ENCODE peak calls at places on chromosomes 11 and 22, in six cellular contexts. One of them, this sample, is unnamed.

GRCh38 chr22:35175392-35175791 is 81.9 kb upstream of the HMGXB4 start:
- DNase-seq in amygdala: no peak
- DNase-seq in heart left ventricle: no peak
- DNase-seq in activated T-cell treated with anti-CD3 and anti-CD28 coated beads, Interleukin-2, amount 50 U/mL, for 24 hours: no peak
- DNase-seq in spleen: no peak
- DNase-seq in nucleus accumbens: no peak
- DNase-seq in this sample: no peak

GRCh38 chr22:46064966-46065666 is 85.2 kb upstream of the PPARA start:
- DNase-seq in spleen: no peak
- DNase-seq in nucleus accumbens: no peak
- DNase-seq in amygdala: no peak
- DNase-seq in heart left ventricle: peak
- DNase-seq in activated T-cell treated with anti-CD3 and anti-CD28 coated beads, Interleukin-2, amount 50 U/mL, for 24 hours: no peak
- DNase-seq in this sample: no peak

GRCh38 chr11:12680246-12680939 is 6.2 kb downstream of the TEAD1 start:
- DNase-seq in spleen: no peak
- DNase-seq in amygdala: peak
- DNase-seq in heart left ventricle: peak
- DNase-seq in activated T-cell treated with anti-CD3 and anti-CD28 coated beads, Interleukin-2, amount 50 U/mL, for 24 hours: no peak
- DNase-seq in nucleus accumbens: peak
- DNase-seq in this sample: peak

GRCh38 chr11:33742249-33742851 is 6.1 kb upstream of the CD59 start:
- DNase-seq in amygdala: no peak
- DNase-seq in activated T-cell treated with anti-CD3 and anti-CD28 coated beads, Interleukin-2, amount 50 U/mL, for 24 hours: no peak
- DNase-seq in nucleus accumbens: no peak
- DNase-seq in spleen: no peak
- DNase-seq in heart left ventricle: no peak
- DNase-seq in this sample: no peak

GRCh38 chr11:111417011-111417765 is 38.1 kb upstream of the POU2AF1 start:
- DNase-seq in amygdala: no peak
- DNase-seq in activated T-cell treated with anti-CD3 and anti-CD28 coated beads, Interleukin-2, amount 50 U/mL, for 24 hours: no peak
- DNase-seq in heart left ventricle: no peak
- DNase-seq in nucleus accumbens: no peak
- DNase-seq in spleen: peak
- DNase-seq in this sample: peak

GRCh38 chr11:19316434-19316833 is 75.7 kb upstream of the E2F8 start:
- DNase-seq in amygdala: no peak
- DNase-seq in activated T-cell treated with anti-CD3 and anti-CD28 coated beads, Interleukin-2, amount 50 U/mL, for 24 hours: no peak
- DNase-seq in nucleus accumbens: no peak
- DNase-seq in heart left ventricle: peak
- DNase-seq in spleen: no peak
- DNase-seq in this sample: peak

GRCh38 chr11:44589301-44589700 is 23.8 kb downstream of the CD82 start:
- DNase-seq in activated T-cell treated with anti-CD3 and anti-CD28 coated beads, Interleukin-2, amount 50 U/mL, for 24 hours: no peak
- DNase-seq in spleen: no peak
- DNase-seq in heart left ventricle: no peak
- DNase-seq in nucleus accumbens: no peak
- DNase-seq in amygdala: no peak
- DNase-seq in this sample: no peak

GRCh38 chr11:794766-795637 is 3.1 kb downstream of the SLC25A22 start:
- DNase-seq in amygdala: no peak
- DNase-seq in spleen: peak
- DNase-seq in heart left ventricle: no peak
- DNase-seq in nucleus accumbens: peak
- DNase-seq in activated T-cell treated with anti-CD3 and anti-CD28 coated beads, Interleukin-2, amount 50 U/mL, for 24 hours: no peak
- DNase-seq in this sample: peak

GRCh38 chr22:48706934-48707748 is 1120.5 kb downstream of the BRD1 start:
- DNase-seq in activated T-cell treated with anti-CD3 and anti-CD28 coated beads, Interleukin-2, amount 50 U/mL, for 24 hours: no peak
- DNase-seq in amygdala: no peak
- DNase-seq in spleen: peak
- DNase-seq in nucleus accumbens: no peak
- DNase-seq in heart left ventricle: peak
- DNase-seq in this sample: no peak

GRCh38 chr22:30245985-30246901 is at the start of gene LIF:
- DNase-seq in nucleus accumbens: no peak
- DNase-seq in spleen: peak
- DNase-seq in heart left ventricle: no peak
- DNase-seq in activated T-cell treated with anti-CD3 and anti-CD28 coated beads, Interleukin-2, amount 50 U/mL, for 24 hours: peak
- DNase-seq in amygdala: no peak
- DNase-seq in this sample: no peak

GRCh38 chr11:2766166-2766565 is 66.4 kb upstream of the KCNQ1OT1 start:
- DNase-seq in heart left ventricle: peak
- DNase-seq in nucleus accumbens: no peak
- DNase-seq in activated T-cell treated with anti-CD3 and anti-CD28 coated beads, Interleukin-2, amount 50 U/mL, for 24 hours: no peak
- DNase-seq in spleen: peak
- DNase-seq in amygdala: no peak
- DNase-seq in this sample: no peak

GRCh38 chr22:22372063-22372462 is 127.5 kb downstream of the VPREB1 start:
- DNase-seq in heart left ventricle: no peak
- DNase-seq in amygdala: no peak
- DNase-seq in spleen: no peak
- DNase-seq in activated T-cell treated with anti-CD3 and anti-CD28 coated beads, Interleukin-2, amount 50 U/mL, for 24 hours: no peak
- DNase-seq in nucleus accumbens: no peak
- DNase-seq in this sample: no peak

GRCh38 chr11:70220136-70220535 is 17.0 kb downstream of the FADD start:
- DNase-seq in nucleus accumbens: no peak
- DNase-seq in amygdala: no peak
- DNase-seq in heart left ventricle: no peak
- DNase-seq in activated T-cell treated with anti-CD3 and anti-CD28 coated beads, Interleukin-2, amount 50 U/mL, for 24 hours: no peak
- DNase-seq in spleen: no peak
- DNase-seq in this sample: no peak

GRCh38 chr11:64101461-64101860 is 64.5 kb downstream of the MACROD1 start:
- DNase-seq in nucleus accumbens: peak
- DNase-seq in amygdala: no peak
- DNase-seq in activated T-cell treated with anti-CD3 and anti-CD28 coated beads, Interleukin-2, amount 50 U/mL, for 24 hours: no peak
- DNase-seq in spleen: no peak
- DNase-seq in heart left ventricle: no peak
- DNase-seq in this sample: peak

GRCh38 chr11:82523141-82523540 is 210.5 kb downstream of the FAM181B start:
- DNase-seq in spleen: no peak
- DNase-seq in heart left ventricle: no peak
- DNase-seq in amygdala: no peak
- DNase-seq in nucleus accumbens: no peak
- DNase-seq in activated T-cell treated with anti-CD3 and anti-CD28 coated beads, Interleukin-2, amount 50 U/mL, for 24 hours: no peak
- DNase-seq in this sample: no peak

GRCh38 chr22:39808087-39808486 is 85.5 kb downstream of the ENTHD1 start:
- DNase-seq in nucleus accumbens: no peak
- DNase-seq in amygdala: no peak
- DNase-seq in spleen: no peak
- DNase-seq in activated T-cell treated with anti-CD3 and anti-CD28 coated beads, Interleukin-2, amount 50 U/mL, for 24 hours: no peak
- DNase-seq in heart left ventricle: no peak
- DNase-seq in this sample: peak

GRCh38 chr11:100808904-100809491 is 121.9 kb downstream of the ARHGAP42 start:
- DNase-seq in nucleus accumbens: no peak
- DNase-seq in activated T-cell treated with anti-CD3 and anti-CD28 coated beads, Interleukin-2, amount 50 U/mL, for 24 hours: no peak
- DNase-seq in amygdala: no peak
- DNase-seq in heart left ventricle: no peak
- DNase-seq in spleen: no peak
- DNase-seq in this sample: no peak

GRCh38 chr22:39686776-39687525 is 116.4 kb downstream of the CACNA1I start:
- DNase-seq in activated T-cell treated with anti-CD3 and anti-CD28 coated beads, Interleukin-2, amount 50 U/mL, for 24 hours: no peak
- DNase-seq in amygdala: no peak
- DNase-seq in nucleus accumbens: no peak
- DNase-seq in spleen: no peak
- DNase-seq in heart left ventricle: no peak
- DNase-seq in this sample: no peak

GRCh38 chr11:76185931-76186401 is 20.3 kb downstream of the WNT11 start:
- DNase-seq in amygdala: no peak
- DNase-seq in spleen: no peak
- DNase-seq in activated T-cell treated with anti-CD3 and anti-CD28 coated beads, Interleukin-2, amount 50 U/mL, for 24 hours: no peak
- DNase-seq in heart left ventricle: peak
- DNase-seq in nucleus accumbens: no peak
- DNase-seq in this sample: peak

GRCh38 chr22:28952857-28953256 is 69.5 kb downstream of the ZNRF3 start:
- DNase-seq in amygdala: no peak
- DNase-seq in activated T-cell treated with anti-CD3 and anti-CD28 coated beads, Interleukin-2, amount 50 U/mL, for 24 hours: no peak
- DNase-seq in heart left ventricle: no peak
- DNase-seq in spleen: no peak
- DNase-seq in nucleus accumbens: no peak
- DNase-seq in this sample: peak

GRCh38 chr11:125514336-125515101 is 18.5 kb upstream of the FEZ1 start:
- DNase-seq in heart left ventricle: no peak
- DNase-seq in amygdala: no peak
- DNase-seq in spleen: no peak
- DNase-seq in nucleus accumbens: no peak
- DNase-seq in activated T-cell treated with anti-CD3 and anti-CD28 coated beads, Interleukin-2, amount 50 U/mL, for 24 hours: peak
- DNase-seq in this sample: no peak

GRCh38 chr11:121448431-121448941 is 3.6 kb upstream of the SORL1 start:
- DNase-seq in heart left ventricle: no peak
- DNase-seq in spleen: no peak
- DNase-seq in activated T-cell treated with anti-CD3 and anti-CD28 coated beads, Interleukin-2, amount 50 U/mL, for 24 hours: no peak
- DNase-seq in amygdala: no peak
- DNase-seq in nucleus accumbens: no peak
- DNase-seq in this sample: no peak

GRCh38 chr11:117817213-117818035 is 7.1 kb downstream of the FXYD2 start:
- DNase-seq in nucleus accumbens: peak
- DNase-seq in amygdala: peak
- DNase-seq in heart left ventricle: peak
- DNase-seq in activated T-cell treated with anti-CD3 and anti-CD28 coated beads, Interleukin-2, amount 50 U/mL, for 24 hours: peak
- DNase-seq in spleen: peak
- DNase-seq in this sample: peak

GRCh38 chr11:34744511-34744910 is 123.6 kb downstream of the EHF start:
- DNase-seq in heart left ventricle: no peak
- DNase-seq in spleen: no peak
- DNase-seq in nucleus accumbens: no peak
- DNase-seq in amygdala: no peak
- DNase-seq in activated T-cell treated with anti-CD3 and anti-CD28 coated beads, Interleukin-2, amount 50 U/mL, for 24 hours: no peak
- DNase-seq in this sample: peak

GRCh38 chr11:1757861-1758610 is 5.7 kb downstream of the CTSD start:
- DNase-seq in nucleus accumbens: no peak
- DNase-seq in activated T-cell treated with anti-CD3 and anti-CD28 coated beads, Interleukin-2, amount 50 U/mL, for 24 hours: peak
- DNase-seq in spleen: peak
- DNase-seq in heart left ventricle: peak
- DNase-seq in amygdala: no peak
- DNase-seq in this sample: no peak

This sample was measured in thyroid gland.